ENCODE peak calls at places on chromosomes 4 and X, in five cellular contexts. Y is body of pancreas; Q is CD8-positive, alpha-beta T cell; S is left ventricle myocardium inferior; U is cardiac muscle cell. I is an unnamed sample.

GRCh38 chrX:1475881-1476280 is 23.2 kb upstream of the ASMTL start:
- DNase-seq in Y (no peak), Q (no peak), S (no peak), U (no peak), I (no peak)

GRCh38 chrX:15855562-15856256 is 1.1 kb upstream of the AP1S2 start:
- DNase-seq in Y (no peak), Q (no peak), S (no peak), U (no peak), I (no peak)

GRCh38 chr4:106763044-106763443 is 273.1 kb downstream of the DKK2 start:
- DNase-seq in Y (no peak), Q (no peak), S (no peak), U (peak), I (no peak)

GRCh38 chr4:145293658-145294057 is 113.3 kb upstream of the OTUD4 start:
- DNase-seq in Y (no peak), Q (no peak), S (no peak), U (no peak), I (no peak)

GRCh38 chrX:131778269-131779218 is 234.7 kb downstream of the OR13H1 start:
- DNase-seq in Y (peak), Q (no peak), S (no peak), U (no peak), I (no peak)

GRCh38 chrX:39730671-39731389 is 366.9 kb downstream of the BCOR start:
- DNase-seq in Y (peak), Q (peak), S (peak), U (peak), I (peak)

GRCh38 chrX:118603981-118604380 is 108.4 kb downstream of the DOCK11 start:
- DNase-seq in Y (peak), Q (peak), S (no peak), U (peak), I (peak)

GRCh38 chrX:123745511-123745910 is 12.7 kb upstream of the THOC2 start:
- DNase-seq in Y (no peak), Q (no peak), S (no peak), U (no peak), I (no peak)

GRCh38 chr4:87620086-87620485 is 11.8 kb downstream of the DSPP start:
- DNase-seq in Y (no peak), Q (no peak), S (no peak), U (no peak), I (no peak)

GRCh38 chrX:151871244-151871643 is 41.4 kb upstream of the MAGEA4 start:
- DNase-seq in Y (no peak), Q (no peak), S (no peak), U (no peak), I (peak)

GRCh38 chrX:119684916-119685224 is 8.1 kb downstream of the SEPTIN6 start:
- DNase-seq in Y (no peak), Q (no peak), S (no peak), U (no peak), I (no peak)

GRCh38 chr4:169810325-169811323 is 52.9 kb upstream of the HPF1 start:
- DNase-seq in Y (peak), Q (no peak), S (no peak), U (peak), I (peak)

GRCh38 chrX:41781500-41781899 is 57.5 kb downstream of the GPR82 start:
- DNase-seq in Y (no peak), Q (no peak), S (no peak), U (peak), I (peak)

GRCh38 chr4:150006197-150006596 is 72.0 kb upstream of the DCLK2 start:
- DNase-seq in Y (no peak), Q (no peak), S (no peak), U (no peak), I (no peak)

GRCh38 chrX:136819026-136819425 is 38.3 kb upstream of the ARHGEF6 start:
- DNase-seq in Y (no peak), Q (no peak), S (no peak), U (no peak), I (no peak)

GRCh38 chrX:49273181-49273727 is 3.7 kb downstream of the PPP1R3F start:
- DNase-seq in Y (peak), Q (peak), S (no peak), U (no peak), I (no peak)

GRCh38 chrX:136710324-136710951 is 62.5 kb downstream of the CD40LG start:
- DNase-seq in Y (no peak), Q (no peak), S (no peak), U (no peak), I (no peak)

GRCh38 chr4:174199735-174200134 is 83.7 kb downstream of the FBXO8 start:
- DNase-seq in Y (no peak), Q (no peak), S (no peak), U (no peak), I (no peak)

GRCh38 chr4:2962099-2962455 is 1.1 kb downstream of the NOP14 start:
- DNase-seq in Y (no peak), Q (peak), S (no peak), U (no peak), I (no peak)

GRCh38 chr4:94741304-94741703 is 16.5 kb upstream of the BMPR1B start:
- DNase-seq in Y (no peak), Q (no peak), S (no peak), U (no peak), I (no peak)

GRCh38 chrX:99371976-99372595 is 1038.0 kb downstream of the PCDH19 start:
- DNase-seq in Y (no peak), Q (no peak), S (no peak), U (no peak), I (no peak)

GRCh38 chrX:49120104-49120503 is 3.4 kb downstream of the GPKOW start:
- DNase-seq in Y (no peak), Q (no peak), S (no peak), U (no peak), I (no peak)

GRCh38 chr4:145937990-145938611 is 522 bp downstream of the ZNF827 start:
- DNase-seq in Y (no peak), Q (peak), S (no peak), U (peak), I (peak)

GRCh38 chr4:23015821-23016220 is 323.1 kb downstream of the GBA3 start:
- DNase-seq in Y (no peak), Q (no peak), S (no peak), U (no peak), I (no peak)

GRCh38 chr4:146514651-146515379 is 6.9 kb downstream of the SLC10A7 start:
- DNase-seq in Y (no peak), Q (no peak), S (no peak), U (no peak), I (no peak)

GRCh38 chr4:184653650-184654049 is 4.1 kb downstream of the PRIMPOL start:
- DNase-seq in Y (no peak), Q (no peak), S (no peak), U (no peak), I (no peak)

GRCh38 chrX:30533261-30533660 is 44.3 kb downstream of the TASL start:
- DNase-seq in Y (no peak), Q (no peak), S (no peak), U (no peak), I (no peak)

GRCh38 chr4:182010876-182011275 is 232.3 kb upstream of the TENM3 start:
- DNase-seq in Y (no peak), Q (no peak), S (no peak), U (no peak), I (no peak)

GRCh38 chrX:139206914-139207313 is 323.6 kb upstream of the F9 start:
- DNase-seq in Y (no peak), Q (no peak), S (no peak), U (no peak), I (no peak)

GRCh38 chrX:139203681-139204575 is 326.6 kb upstream of the F9 start:
- DNase-seq in Y (peak), Q (no peak), S (no peak), U (peak), I (no peak)

GRCh38 chrX:139202742-139203410 is 327.7 kb upstream of the F9 start:
- DNase-seq in Y (no peak), Q (no peak), S (peak), U (no peak), I (no peak)

GRCh38 chrX:139204903-139205667 is 325.5 kb upstream of the F9 start:
- DNase-seq in Y (peak), Q (no peak), S (peak), U (peak), I (peak)

DNA sequence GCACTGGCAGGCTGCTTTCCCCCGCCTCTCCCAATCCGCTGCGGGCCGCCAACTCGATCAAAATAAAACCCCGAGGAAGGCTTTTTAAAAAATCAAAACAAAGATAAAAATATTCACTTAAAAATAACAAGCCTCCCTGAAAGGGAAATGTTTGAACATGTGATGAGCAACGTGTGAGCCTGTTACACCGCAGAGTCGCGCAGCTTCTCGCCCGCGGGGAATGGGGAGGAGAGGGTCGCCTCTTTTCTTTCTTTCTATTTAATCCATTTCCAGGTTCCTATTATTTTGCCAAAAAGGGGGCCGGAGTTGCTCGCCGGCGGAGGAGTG is 326.0 kb upstream of the F9 start:
- DNase-seq in Y (no peak), Q (no peak), S (no peak), U (peak), I (no peak)
- H3K27ac ChIP-seq in Y (no peak), Q (no peak), S (no peak), U (no peak), I (no peak)

DNA sequence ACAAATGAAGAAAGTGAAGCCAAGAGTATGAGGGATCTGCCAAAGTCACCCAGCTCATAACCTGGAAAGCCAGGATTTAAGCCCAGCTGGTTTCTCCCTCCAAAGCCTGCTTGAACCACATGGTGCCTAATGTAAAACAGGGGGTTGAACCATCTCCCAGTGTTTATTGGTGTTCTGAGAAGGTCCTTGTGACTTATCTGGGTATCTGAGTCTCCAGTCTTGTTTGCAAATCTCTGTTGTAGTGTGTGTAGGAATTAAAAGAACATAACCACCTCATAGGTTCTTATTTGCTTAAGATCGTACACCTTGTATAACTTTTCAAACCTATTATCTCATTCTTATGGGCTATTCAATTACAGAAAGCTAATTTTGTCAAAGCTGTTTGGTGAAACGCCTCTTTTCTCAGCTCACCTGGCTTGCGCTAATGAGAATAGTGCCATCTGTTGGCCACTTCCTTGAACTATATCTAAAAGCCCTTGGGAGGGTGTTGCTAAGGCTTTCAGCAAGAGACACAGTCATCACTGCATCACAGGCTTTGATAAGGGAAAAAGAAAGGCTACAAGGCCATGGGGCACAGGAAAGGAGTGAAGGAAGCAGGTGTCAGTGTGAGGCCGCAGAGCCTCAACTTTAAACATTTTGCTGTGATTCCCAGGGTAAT is 34.0 kb downstream of the ETDB start:
- DNase-seq in Y (peak), Q (peak), S (no peak), U (peak), I (peak)
- TF ChIP-seq CTCF in Y (peak), Q (peak), S (peak), U (peak), I (peak)

DNA sequence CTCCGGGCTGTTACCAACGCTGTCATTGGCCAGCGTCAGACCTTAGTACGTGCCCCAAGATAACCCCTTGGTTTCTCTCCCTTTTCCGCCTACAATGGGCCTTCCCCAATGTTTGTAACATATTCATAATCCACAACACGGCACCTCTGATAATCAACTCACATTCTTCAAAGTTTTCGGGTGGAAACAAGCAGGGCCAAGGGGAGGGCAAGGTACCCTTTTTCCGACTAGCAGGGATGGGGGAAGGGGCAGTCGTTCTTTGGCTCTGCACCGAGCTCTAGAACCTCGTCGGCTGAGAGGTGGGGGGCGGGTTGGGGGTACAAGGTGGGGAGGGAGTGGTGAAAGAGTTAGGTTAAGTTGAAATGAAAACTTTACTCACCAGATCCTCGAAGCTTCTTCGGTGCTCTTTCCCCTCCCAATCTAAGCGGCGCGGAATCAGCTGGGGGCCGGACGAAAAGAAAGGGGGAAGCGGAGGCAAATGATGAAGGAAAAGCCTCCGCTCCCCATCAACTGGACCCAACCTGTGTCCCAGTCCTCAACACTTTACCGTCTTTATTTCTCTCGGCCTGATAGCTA is 1.4 kb downstream of the BRWD3 start:
- DNase-seq in Y (peak), Q (peak), S (peak), U (peak), I (peak)
- H3K27ac ChIP-seq in Y (peak), Q (peak), S (peak), U (peak), I (peak)

DNA sequence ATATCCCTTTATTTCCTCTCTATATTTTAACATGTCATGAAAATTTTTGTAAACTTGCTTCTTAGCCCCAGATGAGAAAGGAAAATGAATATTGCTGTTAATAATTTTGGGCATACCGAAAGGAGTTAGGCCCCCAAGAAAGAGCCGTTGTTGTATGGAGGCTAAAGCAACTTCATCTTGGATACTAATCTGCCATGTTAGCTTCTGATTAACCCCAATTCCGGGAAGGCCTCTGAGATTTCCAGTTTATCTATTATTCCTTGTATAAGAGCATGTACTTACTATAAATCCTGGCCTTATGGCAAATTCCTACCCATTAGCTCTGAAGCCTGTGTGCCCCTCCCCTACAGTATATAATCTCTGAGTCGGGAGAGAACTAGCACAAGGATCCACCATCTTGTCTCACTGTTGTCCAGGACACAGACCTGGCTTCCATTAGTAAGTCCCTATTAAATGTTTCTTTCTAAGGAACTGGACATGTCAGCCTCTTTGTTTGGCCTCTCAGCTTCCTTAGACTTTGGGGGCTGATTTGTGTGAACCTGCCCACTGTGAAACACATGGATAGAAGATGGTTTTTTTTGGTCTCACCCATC is 20.9 kb upstream of the PLA2G12A start:
- DNase-seq in Y (no peak), Q (no peak), S (no peak), U (no peak), I (no peak)
- TF ChIP-seq CTCF in Y (no peak), Q (no peak), S (no peak), U (no peak), I (no peak)

GRCh38 chr4:54062392-54062791 is 2.0 kb downstream of the CHIC2 start:
- DNase-seq in Y (no peak), Q (no peak), S (no peak), U (no peak), I (no peak)

GRCh38 chr4:54064317-54065275 is at the start of gene CHIC2:
- DNase-seq in Y (peak), Q (peak), S (peak), U (peak), I (peak)

GRCh38 chr4:54061873-54062272 is 2.5 kb downstream of the CHIC2 start:
- DNase-seq in Y (no peak), Q (no peak), S (no peak), U (no peak), I (no peak)

GRCh38 chr4:54063737-54064316 is 578 bp downstream of the CHIC2 start:
- DNase-seq in Y (peak), Q (peak), S (peak), U (peak), I (no peak)

GRCh38 chr4:54063224-54063623 is 1.2 kb downstream of the CHIC2 start:
- DNase-seq in Y (no peak), Q (no peak), S (no peak), U (no peak), I (no peak)
- H3K27ac ChIP-seq in Y (peak), Q (peak), S (peak), U (peak), I (peak)

GRCh38 chr4:15893967-15894366 is 44.6 kb downstream of the FGFBP1 start:
- DNase-seq in Y (no peak), Q (no peak), S (no peak), U (no peak), I (peak)
- TF ChIP-seq CTCF in Y (no peak), Q (no peak), S (no peak), U (no peak), I (no peak)

DNA sequence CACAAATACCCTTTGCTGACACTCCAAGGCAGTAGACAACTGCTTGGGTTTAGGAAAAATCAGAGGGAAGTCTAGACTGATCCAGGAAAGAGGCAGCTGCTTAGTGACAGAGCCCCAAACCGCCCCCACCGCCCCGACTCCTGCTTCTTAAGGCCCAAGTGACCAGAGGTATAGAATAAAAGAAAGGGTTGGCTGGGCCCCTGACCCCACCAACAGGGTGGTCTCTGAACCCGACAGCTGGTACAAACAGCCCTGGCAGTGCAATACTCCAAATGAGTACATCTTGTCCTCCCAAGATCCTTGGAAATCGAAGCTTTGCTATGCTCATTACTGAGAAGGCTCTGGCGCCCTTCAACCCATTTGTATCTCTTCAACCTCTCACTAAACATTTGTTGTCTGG is 78.1 kb upstream of the PLAC1 start:
- DNase-seq in Y (no peak), Q (no peak), S (no peak), U (no peak), I (no peak)
- H3K27ac ChIP-seq in Y (no peak), Q (no peak), S (peak), U (no peak), I (no peak)

I was measured in RWPE1.